ENCODE peak calls at places on chromosomes 6 and 20, in eight cellular contexts. One of them, this sample, is unnamed.

GRCh38 chr6:77657365-77657764 is 4.5 kb downstream of the MEI4 start:
- DNase-seq in mammary epithelial cell: no peak
- DNase-seq in neural progenitor cell: peak
- DNase-seq in Karpas-422: no peak
- DNase-seq in SK-N-SH: no peak
- DNase-seq in astrocyte: no peak
- DNase-seq in IMR-90: no peak
- DNase-seq in HCT116: no peak
- DNase-seq in this sample: no peak

GRCh38 chr20:19838495-19838894 is 80.4 kb downstream of the RIN2 start:
- DNase-seq in mammary epithelial cell: peak
- DNase-seq in neural progenitor cell: no peak
- DNase-seq in IMR-90: no peak
- DNase-seq in astrocyte: no peak
- DNase-seq in SK-N-SH: no peak
- DNase-seq in HCT116: no peak
- DNase-seq in Karpas-422: no peak
- DNase-seq in this sample: no peak

GRCh38 chr20:59207742-59208357 is 44.2 kb downstream of the ZNF831 start:
- DNase-seq in mammary epithelial cell: peak
- DNase-seq in SK-N-SH: peak
- DNase-seq in neural progenitor cell: peak
- DNase-seq in HCT116: peak
- DNase-seq in astrocyte: no peak
- DNase-seq in IMR-90: no peak
- DNase-seq in Karpas-422: peak
- DNase-seq in this sample: no peak

GRCh38 chr20:37528442-37529213 is 952 bp upstream of the BLCAP start:
- DNase-seq in astrocyte: no peak
- DNase-seq in neural progenitor cell: no peak
- DNase-seq in HCT116: no peak
- DNase-seq in Karpas-422: no peak
- DNase-seq in IMR-90: no peak
- DNase-seq in SK-N-SH: no peak
- DNase-seq in mammary epithelial cell: peak
- DNase-seq in this sample: no peak

GRCh38 chr6:37221585-37222124 is 35.9 kb upstream of the TBC1D22B start:
- DNase-seq in astrocyte: no peak
- DNase-seq in Karpas-422: no peak
- DNase-seq in neural progenitor cell: no peak
- DNase-seq in HCT116: no peak
- DNase-seq in mammary epithelial cell: no peak
- DNase-seq in SK-N-SH: no peak
- DNase-seq in IMR-90: no peak
- DNase-seq in this sample: no peak

GRCh38 chr6:94052754-94053153 is 633.4 kb upstream of the EPHA7 start:
- DNase-seq in mammary epithelial cell: no peak
- DNase-seq in SK-N-SH: no peak
- DNase-seq in Karpas-422: no peak
- DNase-seq in HCT116: no peak
- DNase-seq in astrocyte: no peak
- DNase-seq in IMR-90: no peak
- DNase-seq in neural progenitor cell: peak
- DNase-seq in this sample: no peak

GRCh38 chr20:53859684-53860083 is 210.7 kb downstream of the BCAS1 start:
- DNase-seq in Karpas-422: no peak
- DNase-seq in astrocyte: no peak
- DNase-seq in HCT116: no peak
- DNase-seq in SK-N-SH: no peak
- DNase-seq in mammary epithelial cell: no peak
- DNase-seq in IMR-90: no peak
- DNase-seq in neural progenitor cell: no peak
- DNase-seq in this sample: no peak

GRCh38 chr6:111792914-111793700 is 80.1 kb downstream of the FYN start:
- DNase-seq in Karpas-422: no peak
- DNase-seq in neural progenitor cell: no peak
- DNase-seq in astrocyte: no peak
- DNase-seq in HCT116: no peak
- DNase-seq in mammary epithelial cell: no peak
- DNase-seq in SK-N-SH: no peak
- DNase-seq in IMR-90: no peak
- DNase-seq in this sample: no peak

GRCh38 chr20:6692566-6693168 is 74.8 kb upstream of the BMP2 start:
- DNase-seq in HCT116: no peak
- DNase-seq in IMR-90: no peak
- DNase-seq in mammary epithelial cell: no peak
- DNase-seq in astrocyte: no peak
- DNase-seq in Karpas-422: no peak
- DNase-seq in neural progenitor cell: peak
- DNase-seq in SK-N-SH: no peak
- DNase-seq in this sample: no peak

GRCh38 chr20:41004561-41005360 is 23.9 kb upstream of the TOP1 start:
- DNase-seq in Karpas-422: peak
- DNase-seq in astrocyte: peak
- DNase-seq in IMR-90: peak
- DNase-seq in mammary epithelial cell: peak
- DNase-seq in SK-N-SH: no peak
- DNase-seq in neural progenitor cell: no peak
- DNase-seq in HCT116: no peak
- DNase-seq in this sample: no peak

GRCh38 chr6:132964101-132964867 is 149.9 kb downstream of the RPS12 start:
- DNase-seq in astrocyte: peak
- DNase-seq in SK-N-SH: peak
- DNase-seq in mammary epithelial cell: no peak
- DNase-seq in Karpas-422: no peak
- DNase-seq in neural progenitor cell: no peak
- DNase-seq in IMR-90: peak
- DNase-seq in HCT116: no peak
- DNase-seq in this sample: no peak

GRCh38 chr20:15992564-15992963 is 580.7 kb downstream of the KIF16B start:
- DNase-seq in neural progenitor cell: no peak
- DNase-seq in mammary epithelial cell: peak
- DNase-seq in SK-N-SH: no peak
- DNase-seq in IMR-90: no peak
- DNase-seq in HCT116: no peak
- DNase-seq in Karpas-422: peak
- DNase-seq in astrocyte: no peak
- DNase-seq in this sample: no peak

GRCh38 chr6:31208506-31208905 is 38.0 kb upstream of the POU5F1 start:
- DNase-seq in Karpas-422: no peak
- DNase-seq in HCT116: no peak
- DNase-seq in neural progenitor cell: peak
- DNase-seq in IMR-90: no peak
- DNase-seq in astrocyte: no peak
- DNase-seq in mammary epithelial cell: no peak
- DNase-seq in SK-N-SH: no peak
- DNase-seq in this sample: no peak

GRCh38 chr6:25237579-25237978 is 41.6 kb upstream of the CARMIL1 start:
- DNase-seq in neural progenitor cell: no peak
- DNase-seq in SK-N-SH: no peak
- DNase-seq in Karpas-422: no peak
- DNase-seq in astrocyte: no peak
- DNase-seq in HCT116: no peak
- DNase-seq in IMR-90: peak
- DNase-seq in mammary epithelial cell: peak
- DNase-seq in this sample: no peak

GRCh38 chr20:2865630-2866029 is 7.7 kb upstream of the PTPRA start:
- DNase-seq in IMR-90: no peak
- DNase-seq in Karpas-422: peak
- DNase-seq in neural progenitor cell: no peak
- DNase-seq in astrocyte: no peak
- DNase-seq in SK-N-SH: no peak
- DNase-seq in HCT116: no peak
- DNase-seq in mammary epithelial cell: no peak
- DNase-seq in this sample: no peak

GRCh38 chr20:25285091-25285647 is 37.3 kb downstream of the PYGB start:
- DNase-seq in IMR-90: no peak
- DNase-seq in SK-N-SH: no peak
- DNase-seq in HCT116: no peak
- DNase-seq in astrocyte: no peak
- DNase-seq in mammary epithelial cell: no peak
- DNase-seq in Karpas-422: no peak
- DNase-seq in neural progenitor cell: no peak
- DNase-seq in this sample: no peak

GRCh38 chr6:144661101-144661806 is 376.1 kb downstream of the UTRN start:
- DNase-seq in SK-N-SH: no peak
- DNase-seq in astrocyte: peak
- DNase-seq in Karpas-422: no peak
- DNase-seq in neural progenitor cell: peak
- DNase-seq in mammary epithelial cell: peak
- DNase-seq in IMR-90: peak
- DNase-seq in HCT116: no peak
- DNase-seq in this sample: peak

GRCh38 chr20:22583773-22584629 is at the start of gene FOXA2:
- DNase-seq in astrocyte: no peak
- DNase-seq in Karpas-422: no peak
- DNase-seq in neural progenitor cell: peak
- DNase-seq in HCT116: no peak
- DNase-seq in SK-N-SH: no peak
- DNase-seq in IMR-90: no peak
- DNase-seq in mammary epithelial cell: no peak
- DNase-seq in this sample: no peak

GRCh38 chr6:46990031-46990644 is 52.0 kb downstream of the ADGRF1 start:
- DNase-seq in mammary epithelial cell: no peak
- DNase-seq in HCT116: no peak
- DNase-seq in astrocyte: no peak
- DNase-seq in neural progenitor cell: no peak
- DNase-seq in SK-N-SH: no peak
- DNase-seq in Karpas-422: no peak
- DNase-seq in IMR-90: no peak
- DNase-seq in this sample: no peak

GRCh38 chr20:64082821-64083379 is 1.3 kb downstream of the LKAAEAR1 start:
- DNase-seq in mammary epithelial cell: no peak
- DNase-seq in Karpas-422: peak
- DNase-seq in astrocyte: no peak
- DNase-seq in neural progenitor cell: no peak
- DNase-seq in HCT116: no peak
- DNase-seq in IMR-90: no peak
- DNase-seq in SK-N-SH: no peak
- DNase-seq in this sample: no peak

GRCh38 chr6:111874030-111874425 is 776 bp upstream of the FYN start:
- DNase-seq in IMR-90: peak
- DNase-seq in Karpas-422: peak
- DNase-seq in astrocyte: no peak
- DNase-seq in mammary epithelial cell: no peak
- DNase-seq in SK-N-SH: no peak
- DNase-seq in HCT116: no peak
- DNase-seq in neural progenitor cell: no peak
- DNase-seq in this sample: no peak

GRCh38 chr20:7571521-7572065 is 368.7 kb downstream of the HAO1 start:
- DNase-seq in mammary epithelial cell: no peak
- DNase-seq in neural progenitor cell: no peak
- DNase-seq in astrocyte: no peak
- DNase-seq in SK-N-SH: no peak
- DNase-seq in HCT116: no peak
- DNase-seq in Karpas-422: no peak
- DNase-seq in IMR-90: no peak
- DNase-seq in this sample: no peak

GRCh38 chr6:151805286-151805840 is 2.1 kb upstream of the ESR1 start:
- DNase-seq in mammary epithelial cell: no peak
- DNase-seq in HCT116: no peak
- DNase-seq in neural progenitor cell: peak
- DNase-seq in IMR-90: no peak
- DNase-seq in astrocyte: no peak
- DNase-seq in SK-N-SH: peak
- DNase-seq in Karpas-422: no peak
- DNase-seq in this sample: no peak

GRCh38 chr6:79189760-79190159 is 44.7 kb downstream of the HMGN3 start:
- DNase-seq in IMR-90: no peak
- DNase-seq in astrocyte: no peak
- DNase-seq in neural progenitor cell: no peak
- DNase-seq in mammary epithelial cell: no peak
- DNase-seq in SK-N-SH: no peak
- DNase-seq in Karpas-422: no peak
- DNase-seq in HCT116: no peak
- DNase-seq in this sample: no peak
- H3K9ac ChIP-seq in IMR-90: no peak
- H3K9ac ChIP-seq in astrocyte: no peak
- H3K9ac ChIP-seq in neural progenitor cell: no peak
- H3K9ac ChIP-seq in mammary epithelial cell: no peak
- H3K9ac ChIP-seq in SK-N-SH: no peak
- H3K9ac ChIP-seq in Karpas-422: no peak
- H3K9ac ChIP-seq in HCT116: no peak
- H3K9ac ChIP-seq in this sample: no peak

DNA sequence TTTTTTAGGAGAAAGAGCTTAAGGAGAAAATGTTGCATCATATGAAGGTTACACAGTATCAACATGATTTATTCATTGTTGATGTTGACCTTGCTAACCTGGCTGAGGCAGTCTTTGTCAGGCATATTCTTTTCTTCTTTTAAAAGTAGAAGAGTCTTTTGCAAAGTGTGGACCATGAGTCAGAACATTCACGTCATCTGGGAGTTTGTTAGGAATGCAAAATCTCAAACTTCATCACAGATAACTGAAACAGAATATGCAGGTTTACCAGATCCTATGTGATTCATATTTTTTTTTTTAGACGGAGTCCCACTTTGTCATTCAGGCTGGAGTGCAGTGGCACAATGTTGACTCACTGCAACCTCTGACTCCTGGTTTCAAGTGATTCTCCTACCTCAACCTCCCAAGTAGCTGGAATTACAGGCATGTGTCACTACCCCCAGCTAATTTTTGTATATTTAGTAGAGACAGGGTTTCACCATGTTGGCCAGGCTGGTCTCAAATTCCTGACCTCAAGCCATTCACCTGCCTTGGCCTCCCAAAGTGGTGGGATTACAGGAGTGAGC is 530.4 kb upstream of the BTBD3 start:
- DNase-seq in neural progenitor cell: no peak
- DNase-seq in astrocyte: peak
- DNase-seq in IMR-90: peak
- DNase-seq in SK-N-SH: no peak
- DNase-seq in Karpas-422: no peak
- DNase-seq in mammary epithelial cell: peak
- DNase-seq in HCT116: peak
- DNase-seq in this sample: no peak
- H3K27ac ChIP-seq in neural progenitor cell: no peak
- H3K27ac ChIP-seq in astrocyte: peak
- H3K27ac ChIP-seq in IMR-90: peak
- H3K27ac ChIP-seq in SK-N-SH: peak
- H3K27ac ChIP-seq in Karpas-422: no peak
- H3K27ac ChIP-seq in mammary epithelial cell: peak
- H3K27ac ChIP-seq in HCT116: no peak
- H3K27ac ChIP-seq in this sample: no peak

GRCh38 chr6:167654389-167654788 is 172.3 kb upstream of the AFDN start:
- DNase-seq in HCT116: no peak
- DNase-seq in SK-N-SH: no peak
- DNase-seq in neural progenitor cell: no peak
- DNase-seq in Karpas-422: no peak
- DNase-seq in mammary epithelial cell: no peak
- DNase-seq in IMR-90: no peak
- DNase-seq in astrocyte: no peak
- DNase-seq in this sample: no peak
- H3K9ac ChIP-seq in HCT116: no peak
- H3K9ac ChIP-seq in SK-N-SH: no peak
- H3K9ac ChIP-seq in neural progenitor cell: no peak
- H3K9ac ChIP-seq in Karpas-422: no peak
- H3K9ac ChIP-seq in mammary epithelial cell: no peak
- H3K9ac ChIP-seq in IMR-90: no peak
- H3K9ac ChIP-seq in astrocyte: no peak
- H3K9ac ChIP-seq in this sample: no peak

GRCh38 chr6:139270249-139270648 is 21.5 kb downstream of the TXLNB start:
- DNase-seq in HCT116: no peak
- DNase-seq in astrocyte: no peak
- DNase-seq in SK-N-SH: no peak
- DNase-seq in IMR-90: no peak
- DNase-seq in Karpas-422: peak
- DNase-seq in mammary epithelial cell: no peak
- DNase-seq in neural progenitor cell: no peak
- DNase-seq in this sample: no peak
- H3K27ac ChIP-seq in HCT116: no peak
- H3K27ac ChIP-seq in astrocyte: no peak
- H3K27ac ChIP-seq in SK-N-SH: no peak
- H3K27ac ChIP-seq in IMR-90: no peak
- H3K27ac ChIP-seq in Karpas-422: peak
- H3K27ac ChIP-seq in mammary epithelial cell: no peak
- H3K27ac ChIP-seq in neural progenitor cell: no peak
- H3K27ac ChIP-seq in this sample: no peak

This sample was measured in SK-N-MC.